ENCODE peak calls at places on chromosomes 5 and 9, in eight cellular contexts. One of them, this sample, is unnamed.
A peak's percentile ranks its signal among the peaks of the same experiment; 100 is the strongest.

GRCh38 chr9:99016681-99017387 is 73.1 kb downstream of the COL15A1 start:
- DNase-seq in foreskin keratinocyte: no peak
- DNase-seq in HEK293T: no peak
- DNase-seq in fibroblast of lung: no peak
- DNase-seq in GDM1: no peak
- DNase-seq in RWPE1: no peak
- DNase-seq in activated T-helper 1 cell treated with anti-CD3 and anti-CD28 coated beads, Interleukin-12 subunit alpha, Interleukin-12 subunit beta, Interleukin-2, Interleukin-4 antibody, amounts not matched to agents 30 ng/mL and 10 ng/mL and 1 ng/mL, durations not matched to agents 14 hours and 24 hours and 36 hours: no peak
- DNase-seq in A172: no peak
- DNase-seq in this sample: no peak

GRCh38 chr5:58622884-58623871 is 40.3 kb downstream of the RAB3C start:
- DNase-seq in HEK293T: no peak
- DNase-seq in activated T-helper 1 cell treated with anti-CD3 and anti-CD28 coated beads, Interleukin-12 subunit alpha, Interleukin-12 subunit beta, Interleukin-2, Interleukin-4 antibody, amounts not matched to agents 30 ng/mL and 10 ng/mL and 1 ng/mL, durations not matched to agents 14 hours and 24 hours and 36 hours: no peak
- DNase-seq in GDM1: no peak
- DNase-seq in RWPE1: no peak
- DNase-seq in fibroblast of lung: no peak
- DNase-seq in foreskin keratinocyte: no peak
- DNase-seq in A172: no peak
- DNase-seq in this sample: peak; percentile 55

GRCh38 chr5:172920447-172920849 is 38.8 kb upstream of the RPL26L1 start:
- DNase-seq in fibroblast of lung: peak; percentile 99
- DNase-seq in A172: peak; percentile 97
- DNase-seq in activated T-helper 1 cell treated with anti-CD3 and anti-CD28 coated beads, Interleukin-12 subunit alpha, Interleukin-12 subunit beta, Interleukin-2, Interleukin-4 antibody, amounts not matched to agents 30 ng/mL and 10 ng/mL and 1 ng/mL, durations not matched to agents 14 hours and 24 hours and 36 hours: no peak
- DNase-seq in GDM1: no peak
- DNase-seq in RWPE1: peak; percentile 91
- DNase-seq in HEK293T: no peak
- DNase-seq in foreskin keratinocyte: peak; percentile 82
- DNase-seq in this sample: no peak

GRCh38 chr5:1876708-1877433 is 5.9 kb downstream of the IRX4 start:
- DNase-seq in activated T-helper 1 cell treated with anti-CD3 and anti-CD28 coated beads, Interleukin-12 subunit alpha, Interleukin-12 subunit beta, Interleukin-2, Interleukin-4 antibody, amounts not matched to agents 30 ng/mL and 10 ng/mL and 1 ng/mL, durations not matched to agents 14 hours and 24 hours and 36 hours: no peak
- DNase-seq in fibroblast of lung: no peak
- DNase-seq in RWPE1: no peak
- DNase-seq in foreskin keratinocyte: no peak
- DNase-seq in GDM1: no peak
- DNase-seq in A172: no peak
- DNase-seq in HEK293T: no peak
- DNase-seq in this sample: no peak

GRCh38 chr5:9034671-9035070 is 511.2 kb downstream of the SEMA5A start:
- DNase-seq in foreskin keratinocyte: peak; percentile 47
- DNase-seq in GDM1: no peak
- DNase-seq in A172: peak; percentile 87
- DNase-seq in activated T-helper 1 cell treated with anti-CD3 and anti-CD28 coated beads, Interleukin-12 subunit alpha, Interleukin-12 subunit beta, Interleukin-2, Interleukin-4 antibody, amounts not matched to agents 30 ng/mL and 10 ng/mL and 1 ng/mL, durations not matched to agents 14 hours and 24 hours and 36 hours: no peak
- DNase-seq in fibroblast of lung: peak; percentile 90
- DNase-seq in HEK293T: no peak
- DNase-seq in RWPE1: no peak
- DNase-seq in this sample: peak; percentile 65

GRCh38 chr5:110852053-110852452 is 113.2 kb downstream of the SLC25A46 start:
- DNase-seq in A172: no peak
- DNase-seq in foreskin keratinocyte: no peak
- DNase-seq in RWPE1: no peak
- DNase-seq in fibroblast of lung: no peak
- DNase-seq in activated T-helper 1 cell treated with anti-CD3 and anti-CD28 coated beads, Interleukin-12 subunit alpha, Interleukin-12 subunit beta, Interleukin-2, Interleukin-4 antibody, amounts not matched to agents 30 ng/mL and 10 ng/mL and 1 ng/mL, durations not matched to agents 14 hours and 24 hours and 36 hours: no peak
- DNase-seq in GDM1: no peak
- DNase-seq in HEK293T: no peak
- DNase-seq in this sample: no peak

GRCh38 chr9:126605792-126606482 is 7.8 kb upstream of the LMX1B start:
- DNase-seq in A172: peak; percentile 41
- DNase-seq in HEK293T: no peak
- DNase-seq in foreskin keratinocyte: no peak
- DNase-seq in activated T-helper 1 cell treated with anti-CD3 and anti-CD28 coated beads, Interleukin-12 subunit alpha, Interleukin-12 subunit beta, Interleukin-2, Interleukin-4 antibody, amounts not matched to agents 30 ng/mL and 10 ng/mL and 1 ng/mL, durations not matched to agents 14 hours and 24 hours and 36 hours: no peak
- DNase-seq in fibroblast of lung: no peak
- DNase-seq in GDM1: no peak
- DNase-seq in RWPE1: no peak
- DNase-seq in this sample: no peak

GRCh38 chr5:172423379-172424110 is 30.8 kb downstream of the SH3PXD2B start:
- DNase-seq in HEK293T: no peak
- DNase-seq in A172: no peak
- DNase-seq in activated T-helper 1 cell treated with anti-CD3 and anti-CD28 coated beads, Interleukin-12 subunit alpha, Interleukin-12 subunit beta, Interleukin-2, Interleukin-4 antibody, amounts not matched to agents 30 ng/mL and 10 ng/mL and 1 ng/mL, durations not matched to agents 14 hours and 24 hours and 36 hours: no peak
- DNase-seq in GDM1: no peak
- DNase-seq in fibroblast of lung: no peak
- DNase-seq in foreskin keratinocyte: no peak
- DNase-seq in RWPE1: peak; percentile 58
- DNase-seq in this sample: no peak

GRCh38 chr9:21584890-21585289 is 102.8 kb upstream of the IFNE start:
- DNase-seq in RWPE1: no peak
- DNase-seq in activated T-helper 1 cell treated with anti-CD3 and anti-CD28 coated beads, Interleukin-12 subunit alpha, Interleukin-12 subunit beta, Interleukin-2, Interleukin-4 antibody, amounts not matched to agents 30 ng/mL and 10 ng/mL and 1 ng/mL, durations not matched to agents 14 hours and 24 hours and 36 hours: no peak
- DNase-seq in GDM1: no peak
- DNase-seq in HEK293T: no peak
- DNase-seq in A172: no peak
- DNase-seq in fibroblast of lung: no peak
- DNase-seq in foreskin keratinocyte: no peak
- DNase-seq in this sample: peak; percentile 45

GRCh38 chr5:180563994-180564393 is 27.3 kb downstream of the SCGB3A1 start:
- DNase-seq in fibroblast of lung: no peak
- DNase-seq in RWPE1: no peak
- DNase-seq in GDM1: no peak
- DNase-seq in foreskin keratinocyte: no peak
- DNase-seq in A172: no peak
- DNase-seq in HEK293T: no peak
- DNase-seq in activated T-helper 1 cell treated with anti-CD3 and anti-CD28 coated beads, Interleukin-12 subunit alpha, Interleukin-12 subunit beta, Interleukin-2, Interleukin-4 antibody, amounts not matched to agents 30 ng/mL and 10 ng/mL and 1 ng/mL, durations not matched to agents 14 hours and 24 hours and 36 hours: no peak
- DNase-seq in this sample: no peak

GRCh38 chr9:95810133-95810532 is 65.4 kb upstream of the ERCC6L2 start:
- DNase-seq in GDM1: no peak
- DNase-seq in RWPE1: no peak
- DNase-seq in A172: no peak
- DNase-seq in HEK293T: no peak
- DNase-seq in foreskin keratinocyte: no peak
- DNase-seq in fibroblast of lung: no peak
- DNase-seq in activated T-helper 1 cell treated with anti-CD3 and anti-CD28 coated beads, Interleukin-12 subunit alpha, Interleukin-12 subunit beta, Interleukin-2, Interleukin-4 antibody, amounts not matched to agents 30 ng/mL and 10 ng/mL and 1 ng/mL, durations not matched to agents 14 hours and 24 hours and 36 hours: no peak
- DNase-seq in this sample: no peak

GRCh38 chr5:110414360-110414759 is 312.1 kb downstream of the TMEM232 start:
- DNase-seq in activated T-helper 1 cell treated with anti-CD3 and anti-CD28 coated beads, Interleukin-12 subunit alpha, Interleukin-12 subunit beta, Interleukin-2, Interleukin-4 antibody, amounts not matched to agents 30 ng/mL and 10 ng/mL and 1 ng/mL, durations not matched to agents 14 hours and 24 hours and 36 hours: no peak
- DNase-seq in HEK293T: no peak
- DNase-seq in fibroblast of lung: peak; percentile 19
- DNase-seq in RWPE1: no peak
- DNase-seq in foreskin keratinocyte: no peak
- DNase-seq in GDM1: no peak
- DNase-seq in A172: no peak
- DNase-seq in this sample: no peak

GRCh38 chr9:119801311-119801710 is 432.1 kb upstream of the BRINP1 start:
- DNase-seq in GDM1: no peak
- DNase-seq in HEK293T: no peak
- DNase-seq in A172: no peak
- DNase-seq in foreskin keratinocyte: no peak
- DNase-seq in fibroblast of lung: no peak
- DNase-seq in RWPE1: no peak
- DNase-seq in activated T-helper 1 cell treated with anti-CD3 and anti-CD28 coated beads, Interleukin-12 subunit alpha, Interleukin-12 subunit beta, Interleukin-2, Interleukin-4 antibody, amounts not matched to agents 30 ng/mL and 10 ng/mL and 1 ng/mL, durations not matched to agents 14 hours and 24 hours and 36 hours: no peak
- DNase-seq in this sample: no peak

GRCh38 chr5:370959-371810 is 49.7 kb downstream of the AHRR start:
- DNase-seq in RWPE1: no peak
- DNase-seq in GDM1: no peak
- DNase-seq in activated T-helper 1 cell treated with anti-CD3 and anti-CD28 coated beads, Interleukin-12 subunit alpha, Interleukin-12 subunit beta, Interleukin-2, Interleukin-4 antibody, amounts not matched to agents 30 ng/mL and 10 ng/mL and 1 ng/mL, durations not matched to agents 14 hours and 24 hours and 36 hours: peak; percentile 0
- DNase-seq in fibroblast of lung: no peak
- DNase-seq in A172: no peak
- DNase-seq in HEK293T: no peak
- DNase-seq in foreskin keratinocyte: no peak
- DNase-seq in this sample: no peak

GRCh38 chr9:73095425-73095824 is 56.2 kb upstream of the ANXA1 start:
- DNase-seq in RWPE1: no peak
- DNase-seq in fibroblast of lung: no peak
- DNase-seq in GDM1: no peak
- DNase-seq in activated T-helper 1 cell treated with anti-CD3 and anti-CD28 coated beads, Interleukin-12 subunit alpha, Interleukin-12 subunit beta, Interleukin-2, Interleukin-4 antibody, amounts not matched to agents 30 ng/mL and 10 ng/mL and 1 ng/mL, durations not matched to agents 14 hours and 24 hours and 36 hours: no peak
- DNase-seq in foreskin keratinocyte: no peak
- DNase-seq in A172: no peak
- DNase-seq in HEK293T: no peak
- DNase-seq in this sample: no peak

GRCh38 chr5:133924221-133924920 is 44.1 kb downstream of the C5orf15 start:
- DNase-seq in A172: no peak
- DNase-seq in activated T-helper 1 cell treated with anti-CD3 and anti-CD28 coated beads, Interleukin-12 subunit alpha, Interleukin-12 subunit beta, Interleukin-2, Interleukin-4 antibody, amounts not matched to agents 30 ng/mL and 10 ng/mL and 1 ng/mL, durations not matched to agents 14 hours and 24 hours and 36 hours: no peak
- DNase-seq in fibroblast of lung: no peak
- DNase-seq in GDM1: no peak
- DNase-seq in foreskin keratinocyte: no peak
- DNase-seq in HEK293T: no peak
- DNase-seq in RWPE1: no peak
- DNase-seq in this sample: no peak

GRCh38 chr5:107380654-107381053 is 290.1 kb downstream of the EFNA5 start:
- DNase-seq in activated T-helper 1 cell treated with anti-CD3 and anti-CD28 coated beads, Interleukin-12 subunit alpha, Interleukin-12 subunit beta, Interleukin-2, Interleukin-4 antibody, amounts not matched to agents 30 ng/mL and 10 ng/mL and 1 ng/mL, durations not matched to agents 14 hours and 24 hours and 36 hours: no peak
- DNase-seq in fibroblast of lung: no peak
- DNase-seq in A172: no peak
- DNase-seq in foreskin keratinocyte: no peak
- DNase-seq in RWPE1: no peak
- DNase-seq in HEK293T: no peak
- DNase-seq in GDM1: no peak
- DNase-seq in this sample: no peak

GRCh38 chr5:132297211-132297940 is 3.2 kb downstream of the SLC22A4 start:
- DNase-seq in activated T-helper 1 cell treated with anti-CD3 and anti-CD28 coated beads, Interleukin-12 subunit alpha, Interleukin-12 subunit beta, Interleukin-2, Interleukin-4 antibody, amounts not matched to agents 30 ng/mL and 10 ng/mL and 1 ng/mL, durations not matched to agents 14 hours and 24 hours and 36 hours: no peak
- DNase-seq in foreskin keratinocyte: no peak
- DNase-seq in GDM1: no peak
- DNase-seq in HEK293T: no peak
- DNase-seq in A172: no peak
- DNase-seq in fibroblast of lung: no peak
- DNase-seq in RWPE1: no peak
- DNase-seq in this sample: no peak

This sample was measured in endothelial cell of umbilical vein.